ENCODE peak calls at places on chromosomes 5 and 9, in four cellular contexts. R, K, S and D are unnamed samples.

GRCh38 chr5:159052282-159053011 is 47.3 kb downstream of the EBF1 start:
- DNase-seq in R (no peak), K (no peak), S (no peak), D (no peak)

GRCh38 chr5:5063533-5063953 is 76.6 kb upstream of the ADAMTS16 start:
- DNase-seq in R (no peak), K (no peak), S (peak), D (no peak)

GRCh38 chr5:54803381-54804025 is 181.9 kb downstream of the ESM1 start:
- DNase-seq in R (no peak), K (peak), S (no peak), D (no peak)

GRCh38 chr9:99231708-99232107 is 9.6 kb downstream of the SEC61B start:
- DNase-seq in R (no peak), K (peak), S (peak), D (peak)

GRCh38 chr5:58985759-58986158 is 402.9 kb downstream of the RAB3C start:
- DNase-seq in R (no peak), K (no peak), S (no peak), D (no peak)

GRCh38 chr9:111952559-111952958 is 55.9 kb downstream of the UGCG start:
- DNase-seq in R (no peak), K (peak), S (peak), D (no peak)

GRCh38 chr5:151344088-151344487 is 3.3 kb downstream of the SLC36A2 start:
- DNase-seq in R (no peak), K (no peak), S (no peak), D (no peak)

GRCh38 chr5:73454379-73455036 is 5.9 kb upstream of the FOXD1 start:
- DNase-seq in R (no peak), K (peak), S (peak), D (peak)

GRCh38 chr9:122477346-122477745 is 380 bp downstream of the OR1J1 start:
- DNase-seq in R (no peak), K (no peak), S (no peak), D (no peak)

GRCh38 chr9:87573841-87574342 is 76.2 kb downstream of the DAPK1 start:
- DNase-seq in R (no peak), K (no peak), S (no peak), D (no peak)

GRCh38 chr5:43396762-43397304 is 15.4 kb downstream of the CCL28 start:
- DNase-seq in R (peak), K (peak), S (peak), D (peak)

GRCh38 chr5:128315671-128316070 is 222.4 kb downstream of the FBN2 start:
- DNase-seq in R (no peak), K (no peak), S (no peak), D (no peak)

GRCh38 chr9:126411225-126411947 is 84.8 kb downstream of the MVB12B start:
- DNase-seq in R (no peak), K (peak), S (no peak), D (no peak)

GRCh38 chr9:130268521-130269131 is 3.1 kb downstream of the HMCN2 start:
- DNase-seq in R (no peak), K (no peak), S (no peak), D (no peak)

GRCh38 chr5:1348986-1349245 is 4.0 kb upstream of the CLPTM1L start:
- DNase-seq in R (no peak), K (no peak), S (no peak), D (peak)

GRCh38 chr9:88583901-88584596 is 49.1 kb downstream of the NXNL2 start:
- DNase-seq in R (no peak), K (peak), S (no peak), D (peak)

GRCh38 chr5:101102506-101102905 is 199.4 kb upstream of the ST8SIA4 start:
- DNase-seq in R (no peak), K (no peak), S (peak), D (no peak)

GRCh38 chr5:176542135-176542595 is 5.0 kb upstream of the RNF44 start:
- DNase-seq in R (no peak), K (no peak), S (no peak), D (no peak)

GRCh38 chr9:133750927-133751649 is 12.9 kb upstream of the SARDH start:
- DNase-seq in R (no peak), K (no peak), S (no peak), D (no peak)

GRCh38 chr5:152306386-152306785 is 98.7 kb downstream of the NMUR2 start:
- DNase-seq in R (no peak), K (no peak), S (no peak), D (no peak)

GRCh38 chr5:172123269-172123692 is 64.7 kb downstream of the STK10 start:
- DNase-seq in R (peak), K (peak), S (peak), D (peak)

GRCh38 chr9:131312822-131313770 is 23.6 kb downstream of the PLPP7 start:
- DNase-seq in R (no peak), K (no peak), S (no peak), D (no peak)